ENCODE peak calls at places on chromosomes 4 and X, in six cellular contexts. D is heart left ventricle, R is WTC11, F is GM13977, I is progenitor cell of endocrine pancreas, G is lung. A is an unnamed sample.

GRCh38 chr4:21470531-21470930 is 478.0 kb downstream of the KCNIP4 start:
- DNase-seq in G (no peak), D (no peak), R (no peak), I (no peak), F (no peak), A (no peak)

GRCh38 chr4:48681856-48682255 is 98.2 kb downstream of the FRYL start:
- DNase-seq in R (no peak), I (no peak), D (no peak), F (peak; percentile 39), G (no peak), A (no peak)

GRCh38 chrX:153342762-153343558 is 9.0 kb downstream of the ZNF275 start:
- DNase-seq in R (no peak), F (no peak), I (no peak), D (no peak), G (no peak), A (no peak)

GRCh38 chr4:74948279-74948678 is 15.4 kb downstream of the PARM1 start:
- DNase-seq in F (no peak), G (no peak), D (no peak), I (no peak), R (no peak), A (no peak)

GRCh38 chrX:100662791-100663190 is 18.8 kb downstream of the SRPX2 start:
- DNase-seq in I (no peak), R (no peak), D (no peak), G (no peak), F (no peak), A (no peak)

GRCh38 chr4:110196206-110196870 is 2.1 kb downstream of the ELOVL6 start:
- DNase-seq in D (peak; percentile 54), F (peak; percentile 62), I (peak; percentile 56), R (peak; percentile 83), G (peak; percentile 53), A (peak; percentile 68)

GRCh38 chr4:113901994-113902787 is 77.3 kb downstream of the ARSJ start:
- DNase-seq in D (no peak), I (peak; percentile 16), R (no peak), G (peak; percentile 70), F (no peak), A (no peak)

GRCh38 chr4:76585897-76586360 is 150.9 kb downstream of the SHROOM3 start:
- DNase-seq in G (peak; percentile 89), R (peak; percentile 91), F (peak; percentile 73), I (peak; percentile 56), D (peak; percentile 87), A (peak; percentile 52)

GRCh38 chr4:105140684-105141490 is 5.8 kb upstream of the TET2 start:
- DNase-seq in F (no peak), I (no peak), D (peak; percentile 34), R (no peak), G (no peak), A (no peak)

GRCh38 chr4:147071341-147071740 is 125.7 kb upstream of the TTC29 start:
- DNase-seq in I (no peak), G (no peak), D (no peak), R (no peak), F (no peak), A (no peak)

GRCh38 chr4:165972747-165973146 is 99.7 kb downstream of the TLL1 start:
- DNase-seq in G (no peak), I (no peak), D (no peak), R (no peak), F (no peak), A (no peak)

GRCh38 chrX:18674788-18675735 is 3.2 kb upstream of the RS1 start:
- DNase-seq in D (peak; percentile 78), R (peak; percentile 67), G (peak; percentile 76), I (peak; percentile 63), F (peak; percentile 86), A (peak; percentile 76)

GRCh38 chr4:124874172-124874450 is 161.6 kb upstream of the ANKRD50 start:
- DNase-seq in F (no peak), R (no peak), D (no peak), G (no peak), I (no peak), A (no peak)
- TF ChIP-seq CTCF in F (no peak), R (no peak), D (no peak), G (no peak), I (no peak), A (no peak)

GRCh38 chr4:78056265-78057129 is 626 bp upstream of the FRAS1 start:
- DNase-seq in G (peak; percentile 81), I (peak; percentile 46), R (peak; percentile 80), F (peak; percentile 65), D (peak; percentile 85), A (peak; percentile 58)
- TF ChIP-seq CTCF in G (no peak), I (peak; percentile 36), R (no peak), F (no peak), D (no peak), A (no peak)

GRCh38 chr4:25509656-25510055 is 132.6 kb downstream of the ANAPC4 start:
- DNase-seq in R (no peak), I (no peak), F (no peak), G (no peak), D (no peak), A (no peak)

GRCh38 chr4:25513814-25514213 is 136.8 kb downstream of the ANAPC4 start:
- DNase-seq in R (no peak), F (no peak), I (no peak), D (no peak), G (no peak), A (no peak)
- TF ChIP-seq CTCF in R (no peak), F (no peak), I (no peak), D (no peak), G (no peak), A (no peak)

GRCh38 chr4:180550106-180550505 is 1693.1 kb upstream of the TENM3 start:
- DNase-seq in D (no peak), I (no peak), F (no peak), G (no peak), R (no peak), A (no peak)
- TF ChIP-seq CTCF in D (no peak), I (no peak), F (no peak), G (no peak), R (no peak), A (no peak)

A was measured in glutamatergic neuron.